ENCODE peak calls at places on chromosomes 13 and 19, in six cellular contexts. P is thyroid gland; R is ascending aorta; S is CD8-positive, alpha-beta T cell; W is fibroblast of pulmonary artery; X is WTC11. G is an unnamed sample.

GRCh38 chr13:96984061-96984508 is 10.2 kb downstream of the OXGR1 start:
- DNase-seq in P (peak), R (no peak), S (no peak), W (peak), X (peak), G (no peak)

GRCh38 chr13:28609936-28610335 is 49.0 kb upstream of the POMP start:
- DNase-seq in P (no peak), R (no peak), S (no peak), W (peak), X (no peak), G (no peak)

GRCh38 chr19:35381318-35381717 is 10.4 kb downstream of the GPR42 start:
- DNase-seq in P (no peak), R (no peak), S (no peak), W (no peak), X (no peak), G (no peak)

GRCh38 chr13:48860369-48860768 is 115.3 kb upstream of the FNDC3A start:
- DNase-seq in P (no peak), R (no peak), S (no peak), W (no peak), X (no peak), G (no peak)

GRCh38 chr13:100517135-100517534 is 71.5 kb downstream of the GGACT start:
- DNase-seq in P (no peak), R (no peak), S (no peak), W (no peak), X (no peak), G (no peak)

GRCh38 chr19:46204008-46204407 is 25.5 kb upstream of the IGFL1 start:
- DNase-seq in P (no peak), R (no peak), S (no peak), W (no peak), X (no peak), G (no peak)

GRCh38 chr13:73673931-73674330 is 460.3 kb downstream of the KLF12 start:
- DNase-seq in P (no peak), R (no peak), S (no peak), W (no peak), X (no peak), G (no peak)

GRCh38 chr19:29260477-29261317 is 47.7 kb upstream of the UQCRFS1 start:
- DNase-seq in P (no peak), R (no peak), S (no peak), W (peak), X (peak), G (peak)

GRCh38 chr13:46172531-46172991 is 9.4 kb downstream of the LCP1 start:
- DNase-seq in P (no peak), R (no peak), S (peak), W (no peak), X (no peak), G (no peak)

GRCh38 chr19:28150129-28150528 is 1062.8 kb downstream of the UQCRFS1 start:
- DNase-seq in P (no peak), R (no peak), S (no peak), W (no peak), X (no peak), G (no peak)

GRCh38 chr19:19490247-19490968 is 24.9 kb downstream of the TSSK6 start:
- DNase-seq in P (peak), R (peak), S (peak), W (peak), X (peak), G (peak)

GRCh38 chr13:30580852-30581502 is 36.7 kb upstream of the USPL1 start:
- DNase-seq in P (no peak), R (no peak), S (no peak), W (no peak), X (no peak), G (no peak)
- TF ChIP-seq CTCF in P (no peak), R (no peak), S (no peak), W (no peak), X (no peak), G (no peak)

GRCh38 chr19:7934766-7935165 is 8.7 kb downstream of the TIMM44 start:
- DNase-seq in P (no peak), R (no peak), S (no peak), W (no peak), X (no peak), G (no peak)

GRCh38 chr19:7932930-7933300 is 7.0 kb upstream of the CTXN1 start:
- DNase-seq in P (no peak), R (no peak), S (no peak), W (no peak), X (no peak), G (no peak)

GRCh38 chr19:7933411-7933810 is 7.5 kb upstream of the CTXN1 start:
- DNase-seq in P (no peak), R (no peak), S (no peak), W (no peak), X (no peak), G (no peak)

GRCh38 chr19:7932276-7932929 is 6.5 kb upstream of the CTXN1 start:
- DNase-seq in P (no peak), R (no peak), S (no peak), W (no peak), X (no peak), G (no peak)

DNA sequence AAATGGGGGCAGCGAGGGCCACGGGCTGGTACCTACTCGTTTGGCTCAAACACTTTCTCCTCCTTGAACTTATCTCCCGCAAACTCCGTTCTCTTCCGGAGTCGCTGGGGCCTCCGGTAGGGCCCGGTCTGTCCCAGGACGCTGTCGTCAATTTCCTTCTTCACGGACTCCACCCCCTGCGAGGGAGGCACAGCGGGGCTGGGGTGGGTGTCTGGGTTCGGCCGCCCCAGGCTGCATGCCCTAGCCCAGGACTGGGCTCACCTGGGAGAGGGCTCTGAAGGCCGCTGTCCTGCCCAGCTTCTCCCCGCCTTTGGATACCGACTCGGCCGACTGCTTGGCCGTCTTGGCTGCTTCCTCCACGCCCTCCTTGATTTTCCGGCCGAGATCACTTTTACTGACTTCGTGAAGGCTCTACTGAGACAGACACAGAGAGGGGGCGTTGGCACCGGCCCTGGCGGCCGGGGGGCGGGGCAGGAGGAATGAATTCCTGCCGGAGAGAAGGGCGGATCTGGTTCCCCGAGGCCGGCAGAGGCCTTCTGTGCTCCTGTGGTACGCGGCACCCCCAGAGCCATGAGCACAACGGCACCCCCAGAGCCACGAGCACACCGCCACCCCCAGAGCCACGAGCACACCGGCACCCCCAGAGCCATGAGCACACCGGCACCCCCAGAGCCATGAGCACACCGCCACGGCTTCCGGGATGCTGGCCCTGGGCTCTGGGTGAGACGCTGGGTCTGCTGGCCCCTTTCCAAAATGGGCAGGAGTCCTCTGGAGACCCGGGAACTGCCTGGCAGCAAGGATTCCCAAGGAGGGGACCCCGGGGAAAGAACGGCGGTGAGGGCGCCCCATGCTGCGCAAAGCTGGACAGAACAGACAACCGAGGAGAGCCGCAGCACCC is 8.1 kb upstream of the CTXN1 start:
- DNase-seq in P (no peak), R (no peak), S (no peak), W (no peak), X (no peak), G (no peak)
- TF ChIP-seq CTCF in P (no peak), R (no peak), S (no peak), W (no peak), X (no peak), G (no peak)

DNA sequence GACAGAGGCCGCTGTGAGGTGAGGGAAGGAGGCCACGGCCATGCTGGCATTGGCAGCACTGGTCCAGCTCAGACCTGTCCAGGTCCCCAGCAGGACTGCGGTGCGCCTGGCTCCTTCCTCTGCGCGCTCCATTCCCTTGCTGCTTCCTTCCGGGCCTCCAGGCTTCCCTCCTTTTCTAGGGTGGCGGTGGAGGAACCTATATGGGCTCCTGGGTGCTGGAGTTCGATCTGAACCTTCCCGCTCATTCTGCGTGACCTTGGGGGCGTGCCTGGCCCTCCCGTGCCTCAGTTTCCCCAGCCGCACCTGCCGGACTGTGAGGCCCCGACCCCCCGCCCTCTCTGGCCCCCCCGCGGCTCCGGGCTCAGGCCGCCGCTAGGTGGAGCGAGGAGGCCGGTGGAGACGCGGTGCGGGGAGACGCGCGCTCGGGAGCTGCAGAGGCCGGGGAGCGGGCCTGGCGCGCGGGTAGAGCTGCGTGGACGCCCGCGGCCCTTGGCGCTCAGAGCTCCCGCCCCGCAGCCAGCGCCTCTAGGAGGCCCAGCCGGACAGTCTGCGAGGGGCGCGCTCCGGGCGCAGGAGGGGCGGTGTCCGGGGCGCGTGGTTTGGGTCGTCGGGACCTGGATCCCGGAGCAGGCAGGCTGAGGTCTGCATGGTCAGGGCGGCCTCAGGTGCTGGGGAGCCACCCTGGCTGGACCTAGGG is 29.9 kb downstream of the EFNA2 start:
- DNase-seq in P (peak), R (no peak), S (peak), W (peak), X (peak), G (peak)
- TF ChIP-seq CTCF in P (no peak), R (peak), S (no peak), W (peak), X (peak), G (peak)

DNA sequence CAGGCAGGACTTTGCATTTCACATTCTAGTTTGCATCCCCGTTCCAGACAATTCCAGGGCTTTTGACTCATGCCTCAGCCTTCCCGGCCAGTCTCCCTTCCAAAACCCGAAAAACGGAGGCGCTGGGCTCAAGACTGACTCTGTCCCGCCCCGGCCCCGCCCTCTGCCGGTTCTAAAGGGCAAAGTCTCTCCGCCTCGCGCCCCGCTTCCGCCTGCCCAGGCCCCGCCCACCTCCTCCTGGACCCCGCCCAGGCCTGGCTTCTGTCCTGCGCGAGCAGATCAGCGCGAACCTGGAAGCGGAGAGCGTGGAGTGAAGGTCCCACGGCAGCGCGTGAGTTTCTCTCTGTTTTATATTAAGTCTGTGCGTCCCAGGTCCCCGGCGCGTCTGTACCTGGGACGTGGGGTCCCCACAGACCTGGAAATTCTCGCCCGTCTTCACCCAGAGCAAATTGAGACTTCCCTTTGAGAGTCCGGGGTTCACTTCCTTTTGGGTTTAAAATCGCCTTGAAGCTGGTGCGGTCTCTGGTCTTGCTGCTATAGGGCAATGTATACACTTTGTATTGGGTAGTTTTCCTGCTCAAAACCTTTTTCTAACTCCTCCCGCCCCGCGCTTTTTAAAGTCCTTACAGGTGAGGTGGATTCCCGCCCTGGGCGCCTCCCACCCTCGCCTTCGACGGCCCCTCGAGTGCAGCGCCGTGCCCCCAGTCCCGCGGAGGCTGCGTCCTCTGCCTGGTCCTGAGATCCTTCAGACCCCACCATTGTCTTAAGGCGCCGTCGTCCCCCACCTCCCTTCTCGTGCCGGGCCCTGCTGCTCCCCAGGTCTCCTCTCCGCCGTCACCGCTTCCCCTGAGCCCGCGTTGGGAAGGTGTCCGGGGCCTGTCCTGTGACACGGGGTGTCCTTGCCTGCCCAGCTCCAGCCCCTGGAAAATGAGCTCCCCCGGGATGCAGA is 31.2 kb downstream of the ZNF701 start:
- DNase-seq in P (peak), R (peak), S (peak), W (peak), X (peak), G (peak)
- TF ChIP-seq CTCF in P (peak), R (peak), S (peak), W (peak), X (no peak), G (peak)

DNA sequence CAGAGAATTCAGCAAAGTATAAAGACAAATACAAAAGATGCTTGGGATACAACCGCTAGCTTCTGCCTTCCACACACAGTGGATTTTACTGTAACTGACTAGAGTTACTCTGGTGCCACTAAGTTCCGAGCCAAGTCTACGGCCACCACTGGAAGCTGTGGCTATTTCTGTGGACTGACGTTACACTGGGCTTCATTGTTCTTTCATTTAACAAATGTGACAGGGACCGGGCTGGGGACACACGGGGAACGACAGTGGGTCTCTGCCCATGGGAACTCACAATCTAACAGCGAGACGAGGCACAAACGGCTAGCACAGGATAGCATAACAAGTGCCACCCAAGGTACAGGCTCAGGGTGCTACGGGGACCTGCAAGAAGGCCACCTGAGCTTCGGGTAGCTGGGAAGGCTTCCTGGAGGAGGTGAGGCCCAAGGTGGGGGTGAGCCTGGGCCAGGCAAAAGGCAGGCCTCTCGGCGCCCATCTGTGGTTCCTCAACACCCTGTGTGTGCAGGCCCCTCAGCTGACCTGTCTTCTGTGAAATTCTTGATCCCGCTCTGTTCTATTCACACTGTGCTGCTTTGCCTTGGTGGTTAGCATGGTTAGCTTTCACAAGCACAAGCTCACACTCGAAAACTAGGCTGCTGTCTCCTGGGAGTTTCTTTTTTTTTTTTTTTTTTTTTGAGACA is 10.3 kb upstream of the IL4I1 start:
- DNase-seq in P (no peak), R (no peak), S (no peak), W (no peak), X (no peak), G (no peak)
- TF ChIP-seq CTCF in P (no peak), R (no peak), S (no peak), W (no peak), X (no peak), G (no peak)

G was measured in progenitor cell of endocrine pancreas.